ENCODE peak calls at places on chromosomes 6 and 20, in seven cellular contexts. Q, R, V, M, N, X and D are unnamed samples.
A peak's percentile ranks its signal among the peaks of the same experiment; 100 is the strongest.

GRCh38 chr6:69835414-69836179 is 30.8 kb upstream of the COL19A1 start:
- DNase-seq in R (peak; percentile 52), M (peak; percentile 91), Q (peak; percentile 3), V (peak; percentile 79), X (peak; percentile 59), N (peak; percentile 46), D (peak; percentile 24)

GRCh38 chr6:133814235-133814634 is 74.7 kb upstream of the TCF21 start:
- DNase-seq in M (no peak), V (no peak), X (no peak), N (peak; percentile 52), Q (no peak), R (no peak), D (no peak)

GRCh38 chr20:16423311-16424212 is 149.7 kb downstream of the KIF16B start:
- DNase-seq in V (peak; percentile 15), R (no peak), N (no peak), Q (no peak), M (peak; percentile 13), X (no peak), D (peak; percentile 6)

GRCh38 chr6:84605308-84605707 is 159.1 kb downstream of the TBX18 start:
- DNase-seq in V (no peak), R (no peak), X (no peak), Q (no peak), N (no peak), M (no peak), D (no peak)

GRCh38 chr6:152380351-152380767 is 256.8 kb downstream of the SYNE1 start:
- DNase-seq in V (peak; percentile 81), Q (no peak), X (peak; percentile 85), R (peak; percentile 78), M (peak; percentile 85), N (peak; percentile 18), D (peak; percentile 29)

GRCh38 chr6:21893778-21894177 is 300.2 kb downstream of the SOX4 start:
- DNase-seq in N (no peak), Q (no peak), R (no peak), V (no peak), M (no peak), X (no peak), D (no peak)

GRCh38 chr6:48110436-48111142 is 408 bp downstream of the PTCHD4 start:
- DNase-seq in V (no peak), X (peak; percentile 37), M (no peak), N (no peak), R (no peak), Q (no peak), D (no peak)

GRCh38 chr6:636488-636887 is 20.4 kb downstream of the HUS1B start:
- DNase-seq in N (no peak), Q (no peak), X (no peak), R (no peak), V (peak; percentile 38), M (no peak), D (no peak)

GRCh38 chr20:46970937-46971630 is 76.4 kb downstream of the EYA2 start:
- DNase-seq in M (peak; percentile 82), R (peak; percentile 71), V (peak; percentile 84), N (peak; percentile 83), X (peak; percentile 24), Q (peak; percentile 92), D (peak; percentile 37)

GRCh38 chr20:57928181-57928967 is 218.6 kb upstream of the PMEPA1 start:
- DNase-seq in X (no peak), V (no peak), N (no peak), R (no peak), M (no peak), Q (peak; percentile 32), D (peak; percentile 39)

GRCh38 chr20:62635852-62636251 is 6.5 kb upstream of the SLCO4A1 start:
- DNase-seq in Q (no peak), N (no peak), X (no peak), R (no peak), V (no peak), M (no peak), D (no peak)
- TF ChIP-seq CTCF in Q (no peak), N (no peak), X (no peak), R (no peak), V (no peak), M (no peak), D (no peak)

GRCh38 chr6:148818939-148819575 is 72.2 kb downstream of the UST start:
- DNase-seq in Q (no peak), V (peak; percentile 55), N (no peak), M (peak; percentile 49), R (no peak), X (no peak), D (no peak)
- H3K4me3 ChIP-seq in Q (no peak overlapping the region), V (no peak overlapping the region), N (no peak overlapping the region), M (no peak overlapping the region), R (no peak overlapping the region), X (no peak overlapping the region), D (no peak overlapping the region)

DNA sequence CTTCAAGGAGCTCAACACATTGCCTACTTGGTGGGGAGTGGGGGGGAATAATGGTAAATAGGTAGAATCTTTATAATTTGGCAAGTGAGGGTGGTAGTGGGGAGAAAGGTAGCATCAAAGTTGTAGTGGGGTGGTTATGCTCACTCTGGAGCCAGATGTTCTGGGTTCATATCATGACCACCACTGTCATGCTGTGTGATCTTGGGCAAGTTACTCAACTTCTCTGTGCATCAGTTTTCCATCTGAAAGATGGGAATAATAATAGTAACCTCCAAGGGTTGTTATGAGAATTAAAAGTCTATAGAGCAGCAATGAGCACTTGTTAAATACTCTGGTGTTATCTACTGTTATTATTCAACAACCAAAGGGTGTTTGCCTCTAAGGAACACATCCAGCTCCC is 22.0 kb upstream of the PREX1 start:
- DNase-seq in V (no peak), N (no peak), X (no peak), Q (no peak), R (no peak), M (no peak), D (no peak)
- TF ChIP-seq CTCF in V (no peak), N (no peak), X (no peak), Q (no peak), R (no peak), M (no peak), D (no peak)

GRCh38 chr6:11202513-11203305 is 29.8 kb downstream of the NEDD9 start:
- DNase-seq in X (peak; percentile 76), V (no peak), Q (no peak), R (no peak), N (no peak), M (no peak), D (no peak)
- H3K4me3 ChIP-seq in X (no peak overlapping the region), V (no peak overlapping the region), Q (no peak overlapping the region), R (no peak overlapping the region), N (no peak overlapping the region), M (no peak overlapping the region), D (no peak overlapping the region)